ENCODE peak calls at places on chromosomes 11 and 22, in five cellular contexts. M, B, X, D and C are unnamed samples.

GRCh38 chr11:45560153-45560934 is 105.1 kb downstream of the CHST1 start:
- DNase-seq in B (no peak), M (peak; percentile 11), D (no peak), X (no peak), C (no peak)

GRCh38 chr22:19868773-19869471 is 14.2 kb upstream of the GNB1L start:
- DNase-seq in M (no peak), D (no peak), B (no peak), X (no peak), C (no peak)

GRCh38 chr11:124746621-124747243 is 5.3 kb downstream of the VSIG2 start:
- DNase-seq in M (peak; percentile 79), X (peak; percentile 84), D (peak; percentile 86), B (peak; percentile 84), C (peak; percentile 83)

GRCh38 chr11:68271023-68271780 is 571 bp downstream of the C11orf24 start:
- DNase-seq in B (peak; percentile 97), D (peak; percentile 60), M (peak; percentile 80), X (peak; percentile 78), C (peak; percentile 86)

GRCh38 chr22:38462960-38463784 is 4.7 kb upstream of the KDELR3 start:
- DNase-seq in M (peak; percentile 90), B (no peak), D (no peak), X (no peak), C (no peak)

GRCh38 chr22:49203091-49203862 is 624.4 kb downstream of the BRD1 start:
- DNase-seq in X (peak; percentile 21), M (no peak), B (no peak), D (no peak), C (no peak)

GRCh38 chr11:109040303-109040702 is 375.4 kb downstream of the DDX10 start:
- DNase-seq in X (no peak), B (no peak), M (no peak), D (no peak), C (no peak)

GRCh38 chr11:75159081-75159953 is 8.4 kb downstream of the SLCO2B1 start:
- DNase-seq in X (no peak), B (no peak), M (no peak), D (no peak), C (no peak)

GRCh38 chr22:27982630-27983180 is 63.6 kb upstream of the PITPNB start:
- DNase-seq in D (no peak), M (no peak), B (no peak), X (no peak), C (no peak)

GRCh38 chr22:27984723-27985122 is 65.7 kb upstream of the PITPNB start:
- DNase-seq in D (no peak), B (no peak), M (no peak), X (no peak), C (no peak)

GRCh38 chr22:27982106-27982505 is 63.0 kb upstream of the PITPNB start:
- DNase-seq in X (no peak), D (no peak), M (no peak), B (no peak), C (no peak)

GRCh38 chr22:27984001-27984695 is 65.1 kb upstream of the PITPNB start:
- DNase-seq in B (no peak), X (no peak), M (no peak), D (no peak), C (no peak)

GRCh38 chr22:27983361-27983791 is 64.3 kb upstream of the PITPNB start:
- DNase-seq in D (no peak), M (no peak), B (no peak), X (no peak), C (no peak)
- H3K4me3 ChIP-seq in D (no peak overlapping the region), M (no peak overlapping the region), B (no peak overlapping the region), X (no peak overlapping the region), C (no peak overlapping the region)

GRCh38 chr22:44710474-44711235 is 8.7 kb downstream of the PRR5 start:
- DNase-seq in M (no peak), D (peak; percentile 62), X (no peak), B (no peak), C (peak; percentile 31)
- H3K27ac ChIP-seq in M (peak overlapping the region; percentile 48), D (peak overlapping the region; percentile 38), X (no peak overlapping the region), B (no peak overlapping the region), C (no peak overlapping the region)

DNA sequence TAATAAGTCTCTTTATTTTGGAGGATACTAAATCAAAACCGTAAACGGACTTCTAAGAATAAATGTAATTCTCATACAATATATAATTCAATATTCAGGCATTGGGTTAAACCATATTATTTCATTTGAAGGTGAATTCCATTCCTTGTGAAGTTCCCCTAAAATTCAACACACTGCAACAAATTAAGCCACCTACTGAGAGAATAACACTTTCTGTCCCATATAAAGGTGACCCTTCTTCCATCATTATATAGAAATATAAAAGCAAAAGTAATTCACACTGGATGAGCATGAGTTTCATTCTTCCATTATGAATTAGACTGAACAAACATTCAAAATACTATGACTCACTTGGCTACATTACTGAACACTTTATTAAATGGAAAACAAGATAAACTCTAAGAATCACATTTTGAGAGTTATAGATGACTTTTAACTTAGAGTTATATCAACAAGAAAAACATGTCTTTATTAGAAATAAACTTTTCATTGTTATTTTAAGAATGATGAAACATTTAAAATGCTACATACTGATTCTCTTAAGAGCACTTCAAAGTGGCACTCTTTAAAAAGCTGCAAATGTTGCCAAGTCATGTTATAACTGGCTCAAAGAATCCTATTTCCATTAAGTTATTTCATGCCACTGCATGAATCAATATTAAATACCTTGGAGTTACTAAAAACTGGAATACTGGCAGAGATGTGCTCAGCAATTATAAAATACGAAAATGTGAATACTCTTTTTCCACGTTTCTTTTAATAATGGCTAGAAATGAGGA is 2.7 kb downstream of the SESN3 start:
- DNase-seq in D (no peak), B (peak; percentile 60), M (no peak), X (no peak), C (no peak)
- H3K4me3 ChIP-seq in D (peak overlapping the region; percentile 12), B (peak overlapping the region; percentile 97), M (peak overlapping the region; percentile 95), X (peak overlapping the region; percentile 96), C (peak overlapping the region; percentile 97)

GRCh38 chr22:46614070-46614931 is 5.9 kb upstream of the GRAMD4 start:
- DNase-seq in B (no peak), M (no peak), X (no peak), D (peak; percentile 86), C (peak; percentile 49)

GRCh38 chr22:46612904-46613605 is 7.1 kb upstream of the GRAMD4 start:
- DNase-seq in B (no peak), D (peak; percentile 28), M (peak; percentile 49), X (no peak), C (peak; percentile 34)

GRCh38 chr22:46611189-46611588 is 9.0 kb upstream of the GRAMD4 start:
- DNase-seq in D (no peak), X (no peak), B (no peak), M (no peak), C (no peak)

GRCh38 chr22:46613606-46613997 is 6.6 kb upstream of the GRAMD4 start:
- DNase-seq in X (no peak), D (no peak), M (no peak), B (no peak), C (no peak)

GRCh38 chr22:46612341-46612903 is 7.8 kb upstream of the GRAMD4 start:
- DNase-seq in D (no peak), M (no peak), X (no peak), B (no peak), C (no peak)
- H3K27ac ChIP-seq in D (no peak overlapping the region), M (peak overlapping the region; percentile 78), X (no peak overlapping the region), B (no peak overlapping the region), C (no peak overlapping the region)

GRCh38 chr22:23457586-23457985 is 122.5 kb downstream of the IGLL1 start:
- DNase-seq in B (no peak), D (no peak), X (no peak), M (no peak), C (no peak)
- H3K4me3 ChIP-seq in B (no peak overlapping the region), D (no peak overlapping the region), X (no peak overlapping the region), M (no peak overlapping the region), C (no peak overlapping the region)

GRCh38 chr11:20310596-20311394 is 52.7 kb upstream of the HTATIP2 start:
- DNase-seq in B (no peak), D (no peak), M (no peak), X (no peak), C (no peak)

GRCh38 chr11:20311444-20311843 is 52.1 kb upstream of the HTATIP2 start:
- DNase-seq in B (no peak), D (no peak), M (no peak), X (no peak), C (no peak)

GRCh38 chr11:20310137-20310536 is 53.4 kb upstream of the HTATIP2 start:
- DNase-seq in D (no peak), B (no peak), X (no peak), M (no peak), C (no peak)

GRCh38 chr11:20308601-20309000 is 54.9 kb upstream of the HTATIP2 start:
- DNase-seq in X (no peak), B (no peak), M (no peak), D (no peak), C (no peak)

DNA sequence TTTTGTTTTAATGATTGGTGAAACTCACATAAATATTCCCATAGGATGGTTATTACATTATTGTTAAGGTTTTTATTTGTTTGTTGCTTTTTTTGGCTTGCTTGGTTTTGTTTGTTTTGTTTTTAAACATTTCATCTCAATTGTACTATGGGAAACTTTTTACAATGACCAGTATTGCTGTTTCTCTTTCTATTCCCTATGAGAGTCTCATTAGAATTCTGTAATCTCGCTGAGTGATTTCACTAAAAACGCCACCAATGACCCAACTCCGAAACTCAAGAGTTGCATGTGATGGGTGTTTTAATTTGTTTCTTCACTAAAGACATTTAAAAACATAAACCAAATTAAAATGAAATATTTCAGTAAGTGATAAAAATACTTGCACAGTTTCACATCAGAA is 53.9 kb upstream of the HTATIP2 start:
- DNase-seq in M (no peak), D (no peak), B (no peak), X (no peak), C (no peak)
- H3K27ac ChIP-seq in M (no peak overlapping the region), D (no peak overlapping the region), B (no peak overlapping the region), X (no peak overlapping the region), C (no peak overlapping the region)

DNA sequence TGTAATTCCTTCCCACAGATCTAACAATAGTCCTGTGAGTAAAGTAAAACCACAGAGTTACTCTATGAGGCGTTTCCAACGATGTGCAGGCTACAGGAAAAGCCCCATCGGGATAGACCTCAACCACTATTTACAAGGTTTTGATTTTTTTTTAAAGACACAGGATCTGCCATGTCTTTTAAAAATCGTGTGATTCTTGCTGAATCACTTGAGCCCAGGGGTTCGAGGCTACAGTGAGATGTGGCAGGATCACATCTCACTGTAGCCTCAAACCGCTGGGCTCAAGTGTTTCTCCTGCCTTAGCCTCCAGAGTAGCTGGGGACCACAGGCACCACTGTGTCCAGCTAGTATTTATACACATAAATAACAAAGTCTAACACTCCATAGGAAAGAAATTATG is 7.8 kb downstream of the TAF1D start:
- DNase-seq in M (no peak), X (no peak), D (no peak), B (no peak), C (no peak)
- H3K4me3 ChIP-seq in M (no peak overlapping the region), X (no peak overlapping the region), D (no peak overlapping the region), B (no peak overlapping the region), C (no peak overlapping the region)

DNA sequence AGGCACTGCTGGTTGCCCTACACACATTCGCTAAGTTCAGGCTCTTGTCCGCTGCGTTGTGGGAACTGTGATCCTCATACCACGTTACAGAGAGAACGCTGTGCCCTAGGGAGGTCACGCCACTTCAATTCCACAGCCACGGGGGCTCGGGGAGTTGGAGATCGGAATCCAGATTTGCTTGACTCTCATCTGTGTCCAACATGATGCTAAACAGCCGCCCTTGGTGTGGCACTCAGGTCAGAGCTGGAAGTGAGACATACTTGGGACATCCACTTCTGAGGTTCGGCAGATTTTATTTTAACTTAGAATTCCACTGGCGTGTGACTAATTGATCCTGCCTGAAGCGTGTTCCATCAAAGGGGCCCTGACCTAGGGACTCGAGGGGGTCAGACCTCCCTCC is 41.7 kb downstream of the RIBC2 start:
- DNase-seq in M (peak; percentile 51), B (peak; percentile 57), D (no peak), X (no peak), C (no peak)
- H3K27ac ChIP-seq in M (no peak overlapping the region), B (no peak overlapping the region), D (no peak overlapping the region), X (peak overlapping the region; percentile 87), C (no peak overlapping the region)